ENCODE peak calls at places on chromosomes 7 and 10, in nine cellular contexts. One of them, this sample, is unnamed. For H3K4me1, the result is how much of the 10 kb centered on the place peaks cover.

GRCh38 chr10:100696477-100696901 is 48.9 kb upstream of the PAX2 start:
- DNase-seq in left lung: no peak
- DNase-seq in esophagus muscularis mucosa: no peak
- DNase-seq in neuronal stem cell: no peak
- DNase-seq in fibroblast of lung: no peak
- DNase-seq in CD4-positive, CD25-positive, alpha-beta regulatory T cell: peak
- DNase-seq in heart left ventricle: no peak
- DNase-seq in left ventricle myocardium inferior: no peak
- DNase-seq in thoracic aorta: no peak
- DNase-seq in this sample: no peak

GRCh38 chr10:12387561-12388210 is 38.3 kb downstream of the CAMK1D start:
- DNase-seq in left lung: no peak
- DNase-seq in esophagus muscularis mucosa: no peak
- DNase-seq in neuronal stem cell: no peak
- DNase-seq in fibroblast of lung: no peak
- DNase-seq in CD4-positive, CD25-positive, alpha-beta regulatory T cell: no peak
- DNase-seq in heart left ventricle: no peak
- DNase-seq in left ventricle myocardium inferior: no peak
- DNase-seq in thoracic aorta: no peak
- DNase-seq in this sample: no peak

GRCh38 chr10:45379303-45379726 is 5.3 kb downstream of the ALOX5 start:
- DNase-seq in left lung: peak
- DNase-seq in esophagus muscularis mucosa: no peak
- DNase-seq in neuronal stem cell: no peak
- DNase-seq in fibroblast of lung: no peak
- DNase-seq in CD4-positive, CD25-positive, alpha-beta regulatory T cell: no peak
- DNase-seq in heart left ventricle: no peak
- DNase-seq in left ventricle myocardium inferior: no peak
- DNase-seq in thoracic aorta: no peak
- DNase-seq in this sample: no peak

GRCh38 chr7:20514364-20514763 is 101.1 kb upstream of the ABCB5 start:
- DNase-seq in left lung: no peak
- DNase-seq in esophagus muscularis mucosa: no peak
- DNase-seq in neuronal stem cell: no peak
- DNase-seq in fibroblast of lung: peak
- DNase-seq in CD4-positive, CD25-positive, alpha-beta regulatory T cell: no peak
- DNase-seq in heart left ventricle: no peak
- DNase-seq in left ventricle myocardium inferior: peak
- DNase-seq in thoracic aorta: no peak
- DNase-seq in this sample: no peak

GRCh38 chr7:84790873-84791272 is 396.0 kb downstream of the SEMA3D start:
- DNase-seq in left lung: no peak
- DNase-seq in esophagus muscularis mucosa: no peak
- DNase-seq in neuronal stem cell: no peak
- DNase-seq in fibroblast of lung: peak
- DNase-seq in CD4-positive, CD25-positive, alpha-beta regulatory T cell: no peak
- DNase-seq in heart left ventricle: no peak
- DNase-seq in left ventricle myocardium inferior: no peak
- DNase-seq in thoracic aorta: no peak
- DNase-seq in this sample: no peak

GRCh38 chr7:138610671-138611170 is 90.4 kb downstream of the SVOPL start:
- DNase-seq in left lung: no peak
- DNase-seq in esophagus muscularis mucosa: no peak
- DNase-seq in neuronal stem cell: no peak
- DNase-seq in fibroblast of lung: no peak
- DNase-seq in CD4-positive, CD25-positive, alpha-beta regulatory T cell: no peak
- DNase-seq in heart left ventricle: no peak
- DNase-seq in left ventricle myocardium inferior: no peak
- DNase-seq in thoracic aorta: no peak
- DNase-seq in this sample: no peak

GRCh38 chr7:41567350-41568114 is 135.4 kb downstream of the INHBA start:
- DNase-seq in left lung: no peak
- DNase-seq in esophagus muscularis mucosa: no peak
- DNase-seq in neuronal stem cell: no peak
- DNase-seq in fibroblast of lung: no peak
- DNase-seq in CD4-positive, CD25-positive, alpha-beta regulatory T cell: no peak
- DNase-seq in heart left ventricle: no peak
- DNase-seq in left ventricle myocardium inferior: no peak
- DNase-seq in thoracic aorta: no peak
- DNase-seq in this sample: no peak

GRCh38 chr7:141674702-141675101 is 27.3 kb downstream of the DENND11 start:
- DNase-seq in left lung: no peak
- DNase-seq in esophagus muscularis mucosa: no peak
- DNase-seq in neuronal stem cell: no peak
- DNase-seq in fibroblast of lung: no peak
- DNase-seq in CD4-positive, CD25-positive, alpha-beta regulatory T cell: peak
- DNase-seq in heart left ventricle: no peak
- DNase-seq in left ventricle myocardium inferior: no peak
- DNase-seq in thoracic aorta: no peak
- DNase-seq in this sample: no peak

GRCh38 chr7:7923818-7924217 is 44.8 kb upstream of the GLCCI1 start:
- DNase-seq in left lung: no peak
- DNase-seq in esophagus muscularis mucosa: no peak
- DNase-seq in neuronal stem cell: no peak
- DNase-seq in fibroblast of lung: no peak
- DNase-seq in CD4-positive, CD25-positive, alpha-beta regulatory T cell: peak
- DNase-seq in heart left ventricle: no peak
- DNase-seq in left ventricle myocardium inferior: no peak
- DNase-seq in thoracic aorta: no peak
- DNase-seq in this sample: no peak

GRCh38 chr7:140607441-140607989 is 33.1 kb downstream of the DENND2A start:
- DNase-seq in left lung: no peak
- DNase-seq in esophagus muscularis mucosa: no peak
- DNase-seq in neuronal stem cell: no peak
- DNase-seq in fibroblast of lung: peak
- DNase-seq in CD4-positive, CD25-positive, alpha-beta regulatory T cell: no peak
- DNase-seq in heart left ventricle: peak
- DNase-seq in left ventricle myocardium inferior: peak
- DNase-seq in thoracic aorta: no peak
- DNase-seq in this sample: peak

GRCh38 chr7:137760111-137760510 is 86.7 kb downstream of the DGKI start:
- DNase-seq in left lung: no peak
- DNase-seq in esophagus muscularis mucosa: no peak
- DNase-seq in neuronal stem cell: peak
- DNase-seq in fibroblast of lung: no peak
- DNase-seq in CD4-positive, CD25-positive, alpha-beta regulatory T cell: no peak
- DNase-seq in heart left ventricle: no peak
- DNase-seq in left ventricle myocardium inferior: no peak
- DNase-seq in thoracic aorta: no peak
- DNase-seq in this sample: no peak

GRCh38 chr10:6706725-6707124 is 126.6 kb upstream of the PRKCQ start:
- DNase-seq in left lung: no peak
- DNase-seq in esophagus muscularis mucosa: no peak
- DNase-seq in neuronal stem cell: no peak
- DNase-seq in fibroblast of lung: no peak
- DNase-seq in CD4-positive, CD25-positive, alpha-beta regulatory T cell: no peak
- DNase-seq in heart left ventricle: no peak
- DNase-seq in left ventricle myocardium inferior: no peak
- DNase-seq in thoracic aorta: no peak
- DNase-seq in this sample: no peak

GRCh38 chr7:30474485-30474884 is 4.1 kb downstream of the NOD1 start:
- DNase-seq in left lung: no peak
- DNase-seq in esophagus muscularis mucosa: no peak
- DNase-seq in neuronal stem cell: no peak
- DNase-seq in fibroblast of lung: no peak
- DNase-seq in CD4-positive, CD25-positive, alpha-beta regulatory T cell: no peak
- DNase-seq in heart left ventricle: no peak
- DNase-seq in left ventricle myocardium inferior: no peak
- DNase-seq in thoracic aorta: no peak
- DNase-seq in this sample: no peak

GRCh38 chr7:30473903-30474302 is 4.7 kb downstream of the NOD1 start:
- DNase-seq in left lung: no peak
- DNase-seq in esophagus muscularis mucosa: no peak
- DNase-seq in neuronal stem cell: no peak
- DNase-seq in fibroblast of lung: no peak
- DNase-seq in CD4-positive, CD25-positive, alpha-beta regulatory T cell: no peak
- DNase-seq in heart left ventricle: no peak
- DNase-seq in left ventricle myocardium inferior: no peak
- DNase-seq in thoracic aorta: no peak
- DNase-seq in this sample: no peak

GRCh38 chr7:30475580-30475979 is 3.0 kb downstream of the NOD1 start:
- DNase-seq in left lung: no peak
- DNase-seq in esophagus muscularis mucosa: no peak
- DNase-seq in neuronal stem cell: no peak
- DNase-seq in fibroblast of lung: no peak
- DNase-seq in CD4-positive, CD25-positive, alpha-beta regulatory T cell: peak
- DNase-seq in heart left ventricle: no peak
- DNase-seq in left ventricle myocardium inferior: no peak
- DNase-seq in thoracic aorta: no peak
- DNase-seq in this sample: no peak

GRCh38 chr7:30473393-30473775 is 5.2 kb downstream of the NOD1 start:
- DNase-seq in left lung: no peak
- DNase-seq in esophagus muscularis mucosa: no peak
- DNase-seq in neuronal stem cell: no peak
- DNase-seq in fibroblast of lung: no peak
- DNase-seq in CD4-positive, CD25-positive, alpha-beta regulatory T cell: no peak
- DNase-seq in heart left ventricle: no peak
- DNase-seq in left ventricle myocardium inferior: no peak
- DNase-seq in thoracic aorta: no peak
- DNase-seq in this sample: no peak

GRCh38 chr7:30474893-30475292 is 3.7 kb downstream of the NOD1 start:
- DNase-seq in left lung: no peak
- DNase-seq in esophagus muscularis mucosa: no peak
- DNase-seq in neuronal stem cell: no peak
- DNase-seq in fibroblast of lung: peak
- DNase-seq in CD4-positive, CD25-positive, alpha-beta regulatory T cell: no peak
- DNase-seq in heart left ventricle: no peak
- DNase-seq in left ventricle myocardium inferior: no peak
- DNase-seq in thoracic aorta: no peak
- DNase-seq in this sample: no peak
- H3K4me1 ChIP-seq in left lung: half or more
- H3K4me1 ChIP-seq in esophagus muscularis mucosa: half or more
- H3K4me1 ChIP-seq in neuronal stem cell: under half
- H3K4me1 ChIP-seq in fibroblast of lung: under half
- H3K4me1 ChIP-seq in CD4-positive, CD25-positive, alpha-beta regulatory T cell: under half
- H3K4me1 ChIP-seq in heart left ventricle: half or more
- H3K4me1 ChIP-seq in left ventricle myocardium inferior: half or more
- H3K4me1 ChIP-seq in thoracic aorta: under half
- H3K4me1 ChIP-seq in this sample: half or more

DNA sequence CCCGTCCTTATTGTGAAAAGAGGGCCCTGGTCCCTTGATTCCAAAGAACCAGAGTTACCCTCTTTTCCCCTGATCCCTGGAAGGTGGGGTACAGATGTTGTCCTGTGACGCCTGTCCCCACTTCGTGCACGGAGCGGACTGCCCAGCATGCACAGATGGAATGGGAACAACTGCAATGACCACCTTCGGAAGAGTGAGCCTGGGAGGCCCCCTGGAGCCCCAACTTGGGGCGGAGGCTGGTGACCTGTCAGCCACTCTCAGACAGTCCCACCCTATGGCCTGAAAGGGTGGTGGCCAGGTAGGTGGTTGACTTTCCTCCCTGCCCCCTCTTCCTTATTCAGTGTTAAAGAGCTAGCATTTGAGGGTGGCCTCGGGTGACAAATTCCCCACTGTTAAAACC is 196.6 kb upstream of the GALNT17 start:
- DNase-seq in left lung: no peak
- DNase-seq in esophagus muscularis mucosa: no peak
- DNase-seq in neuronal stem cell: no peak
- DNase-seq in fibroblast of lung: no peak
- DNase-seq in CD4-positive, CD25-positive, alpha-beta regulatory T cell: no peak
- DNase-seq in heart left ventricle: no peak
- DNase-seq in left ventricle myocardium inferior: no peak
- DNase-seq in thoracic aorta: no peak
- DNase-seq in this sample: no peak
- H3K4me3 ChIP-seq in left lung: no peak
- H3K4me3 ChIP-seq in esophagus muscularis mucosa: no peak
- H3K4me3 ChIP-seq in neuronal stem cell: no peak
- H3K4me3 ChIP-seq in fibroblast of lung: no peak
- H3K4me3 ChIP-seq in CD4-positive, CD25-positive, alpha-beta regulatory T cell: no peak
- H3K4me3 ChIP-seq in heart left ventricle: no peak
- H3K4me3 ChIP-seq in left ventricle myocardium inferior: no peak
- H3K4me3 ChIP-seq in thoracic aorta: no peak
- H3K4me3 ChIP-seq in this sample: no peak

DNA sequence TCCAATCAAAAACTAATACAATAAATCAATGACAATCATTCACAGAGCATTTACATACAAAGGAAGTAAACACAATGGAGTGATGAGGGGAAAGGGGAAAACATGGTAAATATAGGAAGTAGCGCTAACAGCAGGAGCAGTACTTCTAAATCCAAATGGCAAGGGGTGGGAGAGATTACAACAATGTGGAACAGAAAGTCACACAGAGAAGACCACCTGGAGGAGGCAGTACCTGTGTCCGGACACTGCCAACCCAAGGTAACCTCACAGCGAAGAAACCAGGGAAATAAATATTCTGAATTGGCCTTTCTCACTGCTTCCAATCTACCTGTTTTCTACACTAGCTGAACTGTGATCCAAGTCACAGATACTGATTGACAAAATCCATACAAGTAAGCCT is 58.2 kb downstream of the ABI1 start:
- DNase-seq in left lung: no peak
- DNase-seq in esophagus muscularis mucosa: no peak
- DNase-seq in neuronal stem cell: no peak
- DNase-seq in fibroblast of lung: no peak
- DNase-seq in CD4-positive, CD25-positive, alpha-beta regulatory T cell: no peak
- DNase-seq in heart left ventricle: no peak
- DNase-seq in left ventricle myocardium inferior: no peak
- DNase-seq in thoracic aorta: no peak
- DNase-seq in this sample: no peak
- H3K4me1 ChIP-seq in left lung: under half
- H3K4me1 ChIP-seq in esophagus muscularis mucosa: under half
- H3K4me1 ChIP-seq in neuronal stem cell: under half
- H3K4me1 ChIP-seq in fibroblast of lung: under half
- H3K4me1 ChIP-seq in CD4-positive, CD25-positive, alpha-beta regulatory T cell: half or more
- H3K4me1 ChIP-seq in heart left ventricle: under half
- H3K4me1 ChIP-seq in left ventricle myocardium inferior: half or more
- H3K4me1 ChIP-seq in thoracic aorta: under half
- H3K4me1 ChIP-seq in this sample: under half

DNA sequence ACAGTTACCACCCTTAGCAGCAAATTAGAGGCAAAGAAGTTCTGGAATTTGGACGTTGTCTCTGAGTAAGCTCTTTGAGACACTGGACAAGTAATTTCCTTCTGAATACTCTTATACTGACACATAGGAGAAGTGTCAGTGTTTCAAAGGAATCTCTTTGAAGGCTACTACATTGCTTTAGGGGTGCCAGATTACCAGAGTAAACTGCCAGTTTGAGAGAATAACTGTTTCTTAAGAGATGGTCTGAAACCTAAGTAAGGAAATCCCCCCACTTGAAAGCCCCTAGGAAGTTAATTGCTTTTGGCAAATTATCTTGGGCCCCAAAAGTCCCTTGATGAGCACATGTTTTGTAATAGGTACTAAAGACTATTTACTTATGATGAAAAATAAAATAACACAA is 3.4 kb downstream of the FAS start:
- DNase-seq in left lung: no peak
- DNase-seq in esophagus muscularis mucosa: no peak
- DNase-seq in neuronal stem cell: no peak
- DNase-seq in fibroblast of lung: peak
- DNase-seq in CD4-positive, CD25-positive, alpha-beta regulatory T cell: no peak
- DNase-seq in heart left ventricle: no peak
- DNase-seq in left ventricle myocardium inferior: no peak
- DNase-seq in thoracic aorta: no peak
- DNase-seq in this sample: no peak
- H3K4me3 ChIP-seq in left lung: no peak
- H3K4me3 ChIP-seq in esophagus muscularis mucosa: no peak
- H3K4me3 ChIP-seq in neuronal stem cell: no peak
- H3K4me3 ChIP-seq in fibroblast of lung: peak
- H3K4me3 ChIP-seq in CD4-positive, CD25-positive, alpha-beta regulatory T cell: peak
- H3K4me3 ChIP-seq in heart left ventricle: peak
- H3K4me3 ChIP-seq in left ventricle myocardium inferior: peak
- H3K4me3 ChIP-seq in thoracic aorta: no peak
- H3K4me3 ChIP-seq in this sample: peak